ENCODE peak calls at places on chromosomes 2 and 18, in seven cellular contexts. T is adrenal gland; E is renal cortical epithelial cell; G is KG1; R is NCI-H1436; I is activated effector memory CD4-positive, alpha-beta T cell treated with Interleukin-2 at 50 U/mL for 16 hours; Y is progenitor cell of endocrine pancreas. J is an unnamed sample.

GRCh38 chr2:143252138-143252907 is 123.1 kb downstream of the ARHGAP15 start:
- DNase-seq in R (no peak), I (no peak), Y (no peak), E (no peak), T (no peak), G (no peak), J (no peak)

GRCh38 chr2:112688086-112688880 is 32.5 kb upstream of the NT5DC4 start:
- DNase-seq in R (no peak), T (no peak), G (no peak), I (no peak), E (peak), Y (no peak), J (no peak)

GRCh38 chr18:80184243-80184772 is 63.0 kb downstream of the PARD6G start:
- DNase-seq in T (no peak), E (no peak), Y (no peak), R (no peak), G (no peak), I (no peak), J (no peak)

GRCh38 chr18:46301571-46301970 is 197.4 kb downstream of the HAUS1 start:
- DNase-seq in Y (no peak), R (no peak), I (no peak), G (no peak), E (no peak), T (no peak), J (no peak)

GRCh38 chr2:120905298-120905697 is 169.6 kb downstream of the GLI2 start:
- DNase-seq in E (no peak), I (no peak), Y (no peak), G (no peak), R (no peak), T (no peak), J (no peak)

GRCh38 chr2:55771612-55772011 is 78.0 kb upstream of the PNPT1 start:
- DNase-seq in Y (no peak), R (peak), E (peak), T (no peak), I (no peak), G (no peak), J (peak)

GRCh38 chr2:40248294-40248693 is 203.6 kb downstream of the SLC8A1 start:
- DNase-seq in T (no peak), E (no peak), R (no peak), I (no peak), G (no peak), Y (no peak), J (no peak)

GRCh38 chr18:33123852-33124251 is 316.7 kb downstream of the CCDC178 start:
- DNase-seq in I (no peak), G (no peak), E (no peak), R (peak), Y (no peak), T (no peak), J (no peak)

GRCh38 chr18:12748671-12749070 is 45.8 kb downstream of the PSMG2 start:
- DNase-seq in G (no peak), Y (no peak), T (no peak), R (no peak), E (no peak), I (no peak), J (no peak)

GRCh38 chr2:25089605-25090424 is 47.9 kb downstream of the EFR3B start:
- DNase-seq in E (no peak), G (no peak), T (no peak), I (no peak), R (no peak), Y (no peak), J (no peak)

GRCh38 chr18:35189510-35189909 is 51.3 kb upstream of the ZNF397 start:
- DNase-seq in R (no peak), I (no peak), T (no peak), G (no peak), E (no peak), Y (no peak), J (no peak)

GRCh38 chr2:101899257-101899656 is 92.5 kb upstream of the IL1R2 start:
- DNase-seq in R (no peak), G (no peak), Y (no peak), I (no peak), T (no peak), E (no peak), J (no peak)

GRCh38 chr2:196737046-196737445 is 62.4 kb downstream of the GTF3C3 start:
- DNase-seq in R (no peak), T (no peak), E (no peak), Y (no peak), I (no peak), G (no peak), J (no peak)

GRCh38 chr2:25805987-25806386 is 72.3 kb downstream of the ASXL2 start:
- DNase-seq in T (no peak), G (no peak), I (no peak), E (no peak), R (no peak), Y (no peak), J (no peak)

GRCh38 chr2:120751553-120751952 is 15.9 kb downstream of the GLI2 start:
- DNase-seq in E (no peak), G (no peak), I (no peak), Y (no peak), R (no peak), T (no peak), J (no peak)

GRCh38 chr2:84286878-84287277 is 172.2 kb downstream of the SUCLG1 start:
- DNase-seq in E (no peak), I (no peak), G (no peak), T (no peak), R (no peak), Y (no peak), J (no peak)

GRCh38 chr18:23743733-23744333 is 54.6 kb downstream of the LAMA3 start:
- DNase-seq in Y (no peak), I (no peak), G (no peak), E (no peak), T (no peak), R (no peak), J (no peak)

GRCh38 chr2:62149708-62150107 is 46.2 kb upstream of the B3GNT2 start:
- DNase-seq in E (peak), T (peak), Y (no peak), G (no peak), R (no peak), I (no peak), J (peak)

GRCh38 chr18:5294113-5294617 is 1.4 kb downstream of the ZBTB14 start:
- DNase-seq in Y (no peak), R (no peak), T (peak), I (no peak), G (no peak), E (no peak), J (no peak)

GRCh38 chr2:241593271-241593670 is 34.7 kb downstream of the BOK start:
- DNase-seq in Y (no peak), I (no peak), R (no peak), G (no peak), T (no peak), E (no peak), J (no peak)

GRCh38 chr2:56182420-56182819 is 1.4 kb upstream of the CCDC85A start:
- DNase-seq in Y (no peak), G (no peak), E (no peak), T (no peak), I (no peak), R (no peak), J (no peak)

GRCh38 chr2:62270728-62271127 is 74.8 kb downstream of the B3GNT2 start:
- DNase-seq in T (peak), I (no peak), E (peak), G (no peak), R (no peak), Y (no peak), J (no peak)

GRCh38 chr18:55310863-55311262 is 277.1 kb downstream of the TCF4 start:
- DNase-seq in E (no peak), R (no peak), Y (no peak), G (no peak), I (no peak), T (no peak), J (no peak)

GRCh38 chr2:240149943-240150784 is 9.7 kb upstream of the OTOS start:
- DNase-seq in Y (peak), G (no peak), T (peak), R (peak), E (peak), I (no peak), J (no peak)

GRCh38 chr2:20582600-20583221 is 68.2 kb downstream of the HS1BP3 start:
- DNase-seq in E (no peak), G (no peak), R (no peak), I (no peak), Y (no peak), T (no peak), J (no peak)

GRCh38 chr2:165539985-165540384 is 70.5 kb downstream of the CSRNP3 start:
- DNase-seq in I (no peak), Y (no peak), G (no peak), R (no peak), T (no peak), E (peak), J (no peak)

GRCh38 chr2:19359456-19359855 is 1.0 kb upstream of the OSR1 start:
- DNase-seq in Y (no peak), G (no peak), I (no peak), R (no peak), E (no peak), T (no peak), J (no peak)

GRCh38 chr2:9417725-9418124 is 5.6 kb downstream of the ITGB1BP1 start:
- DNase-seq in I (no peak), G (no peak), E (no peak), R (no peak), T (no peak), Y (no peak), J (no peak)

GRCh38 chr2:11325961-11326691 is 18.3 kb downstream of the ROCK2 start:
- DNase-seq in E (no peak), Y (no peak), T (no peak), I (no peak), R (no peak), G (no peak), J (no peak)

GRCh38 chr18:78133729-78134128 is 845.9 kb upstream of the SALL3 start:
- DNase-seq in I (no peak), T (no peak), Y (no peak), E (no peak), R (no peak), G (no peak), J (no peak)

GRCh38 chr18:22185298-22185697 is 15.9 kb downstream of the GATA6 start:
- DNase-seq in E (no peak), Y (no peak), I (no peak), T (peak), R (no peak), G (no peak), J (no peak)

GRCh38 chr2:237061356-237061755 is 24.3 kb upstream of the COPS8 start:
- DNase-seq in G (no peak), T (no peak), R (no peak), I (no peak), E (no peak), Y (no peak), J (no peak)

GRCh38 chr2:67057901-67058703 is 339.0 kb upstream of the ETAA1 start:
- DNase-seq in E (no peak), G (no peak), Y (no peak), T (peak), R (no peak), I (no peak), J (no peak)

GRCh38 chr2:186460465-186460864 is 25.6 kb upstream of the ZC3H15 start:
- DNase-seq in G (no peak), E (peak), I (no peak), Y (no peak), R (no peak), T (no peak), J (peak)

GRCh38 chr2:55252830-55253229 is 16.2 kb downstream of the MTIF2 start:
- DNase-seq in I (no peak), G (no peak), T (no peak), E (no peak), R (no peak), Y (no peak), J (no peak)

J was measured in RCC 7860.